ENCODE peak calls at places on chromosome 22, in four cellular contexts. X is left cardiac atrium; J is stimulated activated CD4-positive, alpha-beta T cell treated with anti-CD3 and anti-CD28 coated beads, Interleukin-1b, Interleukin-23, amount 100 ng/mL, for 48 hours; A is Calu3. S is an unnamed sample.

GRCh38 chr22:33922268-33922667 is 2.0 kb upstream of the LARGE1 start:
- DNase-seq in J (peak; percentile 3), X (peak; percentile 30), A (peak; percentile 13), S (peak; percentile 60)

GRCh38 chr22:44587004-44587793 is 89.2 kb upstream of the RTL6 start:
- DNase-seq in X (peak; percentile 24), A (no peak), J (no peak), S (peak; percentile 28)

GRCh38 chr22:37230673-37231405 is 13.2 kb downstream of the RAC2 start:
- DNase-seq in J (peak; percentile 92), X (no peak), A (no peak), S (no peak)

GRCh38 chr22:38353142-38353629 is 36.0 kb upstream of the CSNK1E start:
- DNase-seq in X (peak; percentile 69), A (peak; percentile 81), J (peak; percentile 55), S (peak; percentile 83)

GRCh38 chr22:36715647-36716046 is 12.1 kb upstream of the CACNG2 start:
- DNase-seq in X (no peak), J (no peak), A (no peak), S (no peak)

GRCh38 chr22:45996241-45997076 is 19.5 kb upstream of the WNT7B start:
- DNase-seq in A (no peak), X (peak; percentile 79), J (no peak), S (peak; percentile 82)

GRCh38 chr22:19292262-19293230 is 1.0 kb upstream of the CLTCL1 start:
- DNase-seq in X (no peak), J (peak; percentile 7), A (no peak), S (peak; percentile 74)

GRCh38 chr22:47307812-47308211 is 545.4 kb downstream of the TBC1D22A start:
- DNase-seq in X (no peak), A (no peak), J (no peak), S (no peak)

GRCh38 chr22:19694696-19695095 is 19.6 kb upstream of the SEPTIN5 start:
- DNase-seq in A (no peak), J (no peak), X (no peak), S (no peak)

GRCh38 chr22:24466831-24467249 is 28.3 kb upstream of the UPB1 start:
- DNase-seq in J (no peak), A (peak; percentile 49), X (no peak), S (no peak)

GRCh38 chr22:32751065-32751739 is 50.3 kb upstream of the TIMP3 start:
- DNase-seq in A (no peak), X (no peak), J (no peak), S (no peak)

GRCh38 chr22:22691716-22692701 is 47.6 kb downstream of the GGTLC2 start:
- DNase-seq in A (peak; percentile 28), X (no peak), J (no peak), S (no peak)

GRCh38 chr22:19149047-19149883 is 827 bp downstream of the GSC2 start:
- DNase-seq in A (no peak), X (no peak), J (peak; percentile 30), S (no peak)

GRCh38 chr22:32572741-32573140 is 98.1 kb downstream of the FBXO7 start:
- DNase-seq in A (no peak), J (no peak), X (no peak), S (no peak)

GRCh38 chr22:34454598-34454997 is 534.3 kb upstream of the LARGE1 start:
- DNase-seq in J (no peak), X (no peak), A (no peak), S (no peak)

GRCh38 chr22:45237065-45237990 is 3.4 kb downstream of the KIAA0930 start:
- DNase-seq in X (no peak), J (no peak), A (no peak), S (no peak)

GRCh38 chr22:20565761-20566160 is 58.4 kb downstream of the MED15 start:
- DNase-seq in J (no peak), A (no peak), X (no peak), S (no peak)

GRCh38 chr22:29203883-29204282 is 1.8 kb upstream of the EMID1 start:
- DNase-seq in A (no peak), J (no peak), X (no peak), S (no peak)

GRCh38 chr22:23083315-23084021 is 13.1 kb downstream of the GNAZ start:
- DNase-seq in X (no peak), J (no peak), A (no peak), S (no peak)

GRCh38 chr22:24423519-24424000 is 3.8 kb upstream of the ADORA2A start:
- DNase-seq in X (peak; percentile 73), J (peak; percentile 56), A (peak; percentile 78), S (peak; percentile 79)

GRCh38 chr22:50460942-50461341 is 13.9 kb downstream of the SBF1 start:
- DNase-seq in J (no peak), A (no peak), X (no peak), S (no peak)

GRCh38 chr22:23938328-23939016 is 22.5 kb downstream of the GSTT2B start:
- DNase-seq in A (no peak), J (no peak), X (no peak), S (no peak)

GRCh38 chr22:45864959-45865496 is 111.9 kb downstream of the WNT7B start:
- DNase-seq in X (no peak), A (no peak), J (no peak), S (no peak)

GRCh38 chr22:17774206-17774927 is at the start of gene BID:
- DNase-seq in A (peak; percentile 44), X (peak; percentile 71), J (no peak), S (peak; percentile 71)

GRCh38 chr22:50573491-50574382 is 4.5 kb downstream of the CPT1B start:
- DNase-seq in A (no peak), J (no peak), X (no peak), S (no peak)

GRCh38 chr22:44329179-44329796 is 16.5 kb upstream of the SHISAL1 start:
- DNase-seq in X (no peak), J (peak; percentile 21), A (peak; percentile 51), S (no peak)

GRCh38 chr22:19701420-19702145 is 12.7 kb upstream of the SEPTIN5 start:
- DNase-seq in X (no peak), J (no peak), A (no peak), S (no peak)

GRCh38 chr22:31944700-31945477 is 554 bp downstream of the YWHAH start:
- DNase-seq in X (peak; percentile 73), J (peak; percentile 11), A (peak; percentile 56), S (peak; percentile 66)

GRCh38 chr22:47627561-47628253 is 865.3 kb downstream of the TBC1D22A start:
- DNase-seq in J (no peak), X (no peak), A (no peak), S (no peak)